ENCODE peak calls at places on chromosomes 13 and 19, in four cellular contexts. L is astrocyte of the cerebellum; I is H9; A is activated naive CD4-positive, alpha-beta T cell treated with anti-CD3 and anti-CD28 coated beads, Interleukin-2, amount 10 ng/mL, durations not matched to agents 7 days and 5 days. H is an unnamed sample.

GRCh38 chr19:58395220-58395978 is at the start of gene RNF225:
- DNase-seq in L (no peak), I (peak; percentile 88), A (no peak), H (no peak)

GRCh38 chr13:49454388-49455015 is 10.4 kb downstream of the SETDB2 start:
- DNase-seq in L (no peak), I (no peak), A (no peak), H (peak; percentile 15)

GRCh38 chr19:35228177-35228930 is at the start of gene FAM187B:
- DNase-seq in L (no peak), I (no peak), A (no peak), H (no peak)

GRCh38 chr13:112978561-112979405 is 9.8 kb downstream of the MCF2L start:
- DNase-seq in L (no peak), I (no peak), A (no peak), H (no peak)

GRCh38 chr19:4911786-4912672 is 2.7 kb downstream of the UHRF1 start:
- DNase-seq in L (peak; percentile 97), I (no peak), A (peak; percentile 82), H (peak; percentile 64)

GRCh38 chr13:27170521-27171243 is 929 bp downstream of the USP12 start:
- DNase-seq in L (peak; percentile 59), I (peak; percentile 69), A (peak; percentile 57), H (no peak)

GRCh38 chr13:99005609-99006008 is 27.7 kb upstream of the DOCK9 start:
- DNase-seq in L (no peak), I (no peak), A (no peak), H (no peak)

GRCh38 chr13:80442613-80443012 is 101.7 kb upstream of the SPRY2 start:
- DNase-seq in L (no peak), I (no peak), A (no peak), H (no peak)

GRCh38 chr19:38059897-38060296 is 152.9 kb downstream of the SIPA1L3 start:
- DNase-seq in L (no peak), I (no peak), A (peak; percentile 61), H (peak; percentile 42)

GRCh38 chr19:50669319-50670101 is 20.3 kb downstream of the C19orf81 start:
- DNase-seq in L (no peak), I (no peak), A (peak; percentile 60), H (peak; percentile 33)

GRCh38 chr13:107712145-107712544 is 503.2 kb downstream of the LIG4 start:
- DNase-seq in L (no peak), I (no peak), A (no peak), H (no peak)

GRCh38 chr19:10670187-10670586 is 16.0 kb downstream of the ILF3 start:
- DNase-seq in L (no peak), I (no peak), A (no peak), H (no peak)

GRCh38 chr13:88802886-88803285 is 1131.7 kb downstream of the SLITRK5 start:
- DNase-seq in L (no peak), I (no peak), A (no peak), H (no peak)

GRCh38 chr13:40236566-40237168 is 429.8 kb downstream of the FOXO1 start:
- DNase-seq in L (no peak), I (no peak), A (no peak), H (no peak)

GRCh38 chr19:27793128-27793643 is 1419.8 kb downstream of the UQCRFS1 start:
- DNase-seq in L (no peak), I (peak; percentile 96), A (peak; percentile 77), H (peak; percentile 79)

GRCh38 chr19:12194827-12195500 is 32.1 kb downstream of the ZNF136 start:
- DNase-seq in L (peak; percentile 24), I (no peak), A (peak; percentile 68), H (no peak)

GRCh38 chr19:50333737-50334617 is 4.8 kb upstream of the KCNC3 start:
- DNase-seq in L (peak; percentile 9), I (peak; percentile 67), A (peak; percentile 85), H (no peak)